ENCODE peak calls at places on chromosomes 7 and 10, in four cellular contexts. One of them, this sample, is unnamed.

GRCh38 chr7:130649004-130649790 is 19.4 kb downstream of the COPG2 start:
- DNase-seq in neuronal stem cell: no peak
- DNase-seq in foreskin fibroblast: peak
- DNase-seq in fibroblast of the aortic adventitia: peak
- DNase-seq in this sample: peak

GRCh38 chr10:78913219-78914059 is 155.3 kb upstream of the ZMIZ1 start:
- DNase-seq in fibroblast of the aortic adventitia: no peak
- DNase-seq in neuronal stem cell: peak
- DNase-seq in foreskin fibroblast: no peak
- DNase-seq in this sample: no peak

GRCh38 chr7:103811315-103811714 is 178.1 kb downstream of the RELN start:
- DNase-seq in fibroblast of the aortic adventitia: no peak
- DNase-seq in neuronal stem cell: no peak
- DNase-seq in foreskin fibroblast: no peak
- DNase-seq in this sample: no peak

GRCh38 chr7:22159341-22159740 is 197.6 kb downstream of the RAPGEF5 start:
- DNase-seq in foreskin fibroblast: no peak
- DNase-seq in neuronal stem cell: no peak
- DNase-seq in fibroblast of the aortic adventitia: no peak
- DNase-seq in this sample: no peak

GRCh38 chr7:108598153-108598552 is 28.5 kb downstream of the DNAJB9 start:
- DNase-seq in neuronal stem cell: no peak
- DNase-seq in foreskin fibroblast: no peak
- DNase-seq in fibroblast of the aortic adventitia: no peak
- DNase-seq in this sample: no peak

GRCh38 chr7:140390466-140391190 is 7.7 kb downstream of the SLC37A3 start:
- DNase-seq in foreskin fibroblast: no peak
- DNase-seq in neuronal stem cell: no peak
- DNase-seq in fibroblast of the aortic adventitia: peak
- DNase-seq in this sample: peak

GRCh38 chr7:128918266-128918665 is 7.8 kb upstream of the KCP start:
- DNase-seq in neuronal stem cell: no peak
- DNase-seq in fibroblast of the aortic adventitia: no peak
- DNase-seq in foreskin fibroblast: no peak
- DNase-seq in this sample: no peak

GRCh38 chr10:110141747-110142625 is 65.4 kb upstream of the MXI1 start:
- DNase-seq in fibroblast of the aortic adventitia: no peak
- DNase-seq in foreskin fibroblast: no peak
- DNase-seq in neuronal stem cell: no peak
- DNase-seq in this sample: no peak

GRCh38 chr7:95396136-95397032 is at the start of gene PON3:
- DNase-seq in neuronal stem cell: no peak
- DNase-seq in fibroblast of the aortic adventitia: no peak
- DNase-seq in foreskin fibroblast: peak
- DNase-seq in this sample: no peak

GRCh38 chr7:20307901-20308300 is 22.8 kb upstream of the ITGB8 start:
- DNase-seq in fibroblast of the aortic adventitia: peak
- DNase-seq in neuronal stem cell: peak
- DNase-seq in foreskin fibroblast: no peak
- DNase-seq in this sample: no peak

GRCh38 chr7:97145068-97145467 is 27.6 kb downstream of the SDHAF3 start:
- DNase-seq in neuronal stem cell: no peak
- DNase-seq in fibroblast of the aortic adventitia: peak
- DNase-seq in foreskin fibroblast: peak
- DNase-seq in this sample: peak

GRCh38 chr10:114777415-114777814 is 44.2 kb upstream of the FHIP2A start:
- DNase-seq in foreskin fibroblast: peak
- DNase-seq in neuronal stem cell: no peak
- DNase-seq in fibroblast of the aortic adventitia: no peak
- DNase-seq in this sample: no peak

GRCh38 chr10:71392292-71392691 is 4.4 kb upstream of the CDH23 start:
- DNase-seq in foreskin fibroblast: no peak
- DNase-seq in fibroblast of the aortic adventitia: no peak
- DNase-seq in neuronal stem cell: no peak
- DNase-seq in this sample: no peak

GRCh38 chr10:10092581-10092980 is 925.1 kb upstream of the CELF2 start:
- DNase-seq in foreskin fibroblast: peak
- DNase-seq in neuronal stem cell: peak
- DNase-seq in fibroblast of the aortic adventitia: no peak
- DNase-seq in this sample: no peak

GRCh38 chr10:129768437-129769355 is 195.4 kb downstream of the EBF3 start:
- DNase-seq in foreskin fibroblast: no peak
- DNase-seq in fibroblast of the aortic adventitia: no peak
- DNase-seq in neuronal stem cell: peak
- DNase-seq in this sample: no peak

GRCh38 chr7:31710171-31710570 is 23.2 kb downstream of the PPP1R17 start:
- DNase-seq in neuronal stem cell: peak
- DNase-seq in fibroblast of the aortic adventitia: no peak
- DNase-seq in foreskin fibroblast: no peak
- DNase-seq in this sample: no peak
- H3K4me3 ChIP-seq in neuronal stem cell: no peak
- H3K4me3 ChIP-seq in fibroblast of the aortic adventitia: no peak
- H3K4me3 ChIP-seq in foreskin fibroblast: no peak
- H3K4me3 ChIP-seq in this sample: no peak

GRCh38 chr10:126171555-126171954 is 216.7 kb downstream of the ADAM12 start:
- DNase-seq in fibroblast of the aortic adventitia: peak
- DNase-seq in neuronal stem cell: no peak
- DNase-seq in foreskin fibroblast: peak
- DNase-seq in this sample: peak
- H3K4me3 ChIP-seq in fibroblast of the aortic adventitia: peak
- H3K4me3 ChIP-seq in neuronal stem cell: no peak
- H3K4me3 ChIP-seq in foreskin fibroblast: peak
- H3K4me3 ChIP-seq in this sample: peak

DNA sequence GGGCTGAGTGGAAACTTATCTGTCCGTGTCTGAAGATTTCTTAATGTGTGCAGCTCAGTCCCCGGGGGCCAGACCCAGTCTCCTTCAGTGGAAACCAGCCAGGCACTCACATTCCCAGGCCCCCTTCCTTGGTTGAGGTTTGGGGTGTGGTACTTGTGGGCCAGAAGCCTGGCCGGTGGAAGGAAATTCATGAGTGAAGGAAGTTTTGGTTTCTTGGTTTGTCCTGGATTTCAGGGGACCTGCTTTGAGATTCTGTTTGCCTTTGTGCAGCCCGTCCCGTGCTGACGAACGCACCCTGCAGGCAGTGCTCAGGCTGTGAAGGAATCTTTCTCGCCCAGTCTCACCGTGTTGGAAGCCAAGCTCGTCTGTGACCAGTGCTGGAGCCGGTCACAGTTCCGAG is 2.9 kb downstream of the INPP5A start:
- DNase-seq in fibroblast of the aortic adventitia: peak
- DNase-seq in foreskin fibroblast: peak
- DNase-seq in neuronal stem cell: no peak
- DNase-seq in this sample: no peak
- H3K4me3 ChIP-seq in fibroblast of the aortic adventitia: peak
- H3K4me3 ChIP-seq in foreskin fibroblast: peak
- H3K4me3 ChIP-seq in neuronal stem cell: no peak
- H3K4me3 ChIP-seq in this sample: peak

GRCh38 chr7:66681491-66682349 is 53.0 kb downstream of the KCTD7 start:
- DNase-seq in fibroblast of the aortic adventitia: peak
- DNase-seq in neuronal stem cell: peak
- DNase-seq in foreskin fibroblast: peak
- DNase-seq in this sample: peak

GRCh38 chr7:66682350-66683093 is 53.8 kb downstream of the KCTD7 start:
- DNase-seq in fibroblast of the aortic adventitia: peak
- DNase-seq in neuronal stem cell: no peak
- DNase-seq in foreskin fibroblast: peak
- DNase-seq in this sample: no peak

GRCh38 chr7:66679633-66679980 is 50.9 kb downstream of the KCTD7 start:
- DNase-seq in fibroblast of the aortic adventitia: no peak
- DNase-seq in neuronal stem cell: no peak
- DNase-seq in foreskin fibroblast: no peak
- DNase-seq in this sample: no peak

GRCh38 chr7:66687186-66687585 is 53.3 kb upstream of the RABGEF1 start:
- DNase-seq in foreskin fibroblast: no peak
- DNase-seq in neuronal stem cell: no peak
- DNase-seq in fibroblast of the aortic adventitia: no peak
- DNase-seq in this sample: no peak

GRCh38 chr7:66683770-66684123 is 55.1 kb downstream of the KCTD7 start:
- DNase-seq in foreskin fibroblast: no peak
- DNase-seq in fibroblast of the aortic adventitia: peak
- DNase-seq in neuronal stem cell: no peak
- DNase-seq in this sample: no peak
- H3K4me3 ChIP-seq in foreskin fibroblast: peak
- H3K4me3 ChIP-seq in fibroblast of the aortic adventitia: peak
- H3K4me3 ChIP-seq in neuronal stem cell: no peak
- H3K4me3 ChIP-seq in this sample: no peak